ENCODE peak calls at places on chromosome 1, in eight cellular contexts. E is IMR-90, M is adrenal gland, J is heart right ventricle, G is body of pancreas, X is kidney epithelial cell, K is cardiac muscle cell, T is ovary. S is an unnamed sample. For H3K36me3, the result is how much of the 10 kb centered on the place peaks cover.

GRCh38 chr1:153194331-153195050 is 8.7 kb upstream of the LELP1 start:
- DNase-seq in E (no peak), M (no peak), J (no peak), G (no peak), X (no peak), K (no peak), T (no peak), S (no peak)

GRCh38 chr1:244114895-244115294 is 63.8 kb downstream of the ZBTB18 start:
- DNase-seq in E (peak), M (no peak), J (no peak), G (no peak), X (no peak), K (no peak), T (no peak), S (no peak)

GRCh38 chr1:215652371-215652770 is 85.3 kb downstream of the KCTD3 start:
- DNase-seq in E (no peak), M (no peak), J (no peak), G (no peak), X (no peak), K (no peak), T (no peak), S (no peak)

GRCh38 chr1:36172983-36173382 is 17.0 kb downstream of the MAP7D1 start:
- DNase-seq in E (peak), M (no peak), J (no peak), G (no peak), X (peak), K (no peak), T (no peak), S (no peak)

GRCh38 chr1:61746768-61747167 is 4.5 kb downstream of the PATJ start:
- DNase-seq in E (peak), M (no peak), J (no peak), G (no peak), X (peak), K (no peak), T (no peak), S (no peak)

GRCh38 chr1:58899581-58900271 is 115.9 kb upstream of the JUN start:
- DNase-seq in E (no peak), M (no peak), J (no peak), G (no peak), X (no peak), K (no peak), T (no peak), S (no peak)

GRCh38 chr1:200493344-200493743 is 83.5 kb upstream of the ZNF281 start:
- DNase-seq in E (no peak), M (no peak), J (no peak), G (peak), X (peak), K (no peak), T (no peak), S (peak)

GRCh38 chr1:21914880-21915640 is 22.1 kb downstream of the HSPG2 start:
- DNase-seq in E (no peak), M (no peak), J (peak), G (peak), X (no peak), K (no peak), T (no peak), S (no peak)

GRCh38 chr1:231684333-231685244 is 58.0 kb downstream of the DISC1 start:
- DNase-seq in E (peak), M (no peak), J (no peak), G (no peak), X (no peak), K (no peak), T (no peak), S (no peak)

GRCh38 chr1:247647864-247648263 is 31.7 kb downstream of the OR13G1 start:
- DNase-seq in E (no peak), M (no peak), J (no peak), G (peak), X (no peak), K (no peak), T (no peak), S (no peak)

GRCh38 chr1:205670611-205671430 is 9.5 kb downstream of the SLC45A3 start:
- DNase-seq in E (no peak), M (no peak), J (no peak), G (peak), X (no peak), K (peak), T (no peak), S (peak)

GRCh38 chr1:84152649-84153056 is 8.6 kb downstream of the PRKACB start:
- DNase-seq in E (no peak), M (no peak), J (no peak), G (no peak), X (peak), K (no peak), T (no peak), S (no peak)

DNA sequence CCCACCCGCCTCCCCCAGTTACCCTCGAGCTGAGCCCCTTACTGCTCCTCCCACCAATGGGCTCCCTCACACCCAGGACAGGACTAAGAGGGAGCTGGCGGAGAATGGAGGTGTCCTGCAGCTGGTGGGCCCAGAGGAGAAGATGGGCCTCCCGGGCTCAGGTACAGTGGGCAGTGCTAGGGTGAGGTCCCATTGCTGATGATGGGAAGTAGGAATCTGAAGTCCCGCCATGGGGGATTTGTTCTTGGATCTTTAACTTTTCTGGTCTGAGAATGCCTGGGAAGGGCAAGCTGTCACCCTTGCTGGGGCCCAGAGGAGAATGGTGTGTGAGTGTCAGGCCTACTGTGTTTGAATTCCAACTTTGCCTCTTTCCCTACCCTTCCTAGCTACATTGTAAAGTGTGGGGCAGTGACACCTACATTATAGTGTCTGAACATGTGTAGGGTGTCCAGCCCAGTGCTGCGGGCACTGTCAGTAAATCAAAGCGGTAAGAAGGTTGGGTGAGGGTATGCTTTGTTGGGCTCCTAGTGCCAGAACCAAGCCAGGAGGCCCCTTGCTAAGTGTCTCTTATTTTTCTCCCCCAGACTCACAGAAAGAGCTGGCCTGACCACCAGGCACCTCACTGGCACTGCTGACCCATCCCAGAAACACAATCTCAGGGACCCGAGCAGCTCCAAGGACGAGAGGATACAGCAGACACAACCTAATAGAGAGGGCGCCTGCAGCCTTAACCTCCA is 44.7 kb downstream of the YARS1 start:
- DNase-seq in E (no peak), M (no peak), J (no peak), G (no peak), X (no peak), K (no peak), T (no peak), S (no peak)
- H3K36me3 ChIP-seq in E (under half), M (half or more), J (under half), G (under half), X (under half), K (under half), T (under half), S (half or more)

DNA sequence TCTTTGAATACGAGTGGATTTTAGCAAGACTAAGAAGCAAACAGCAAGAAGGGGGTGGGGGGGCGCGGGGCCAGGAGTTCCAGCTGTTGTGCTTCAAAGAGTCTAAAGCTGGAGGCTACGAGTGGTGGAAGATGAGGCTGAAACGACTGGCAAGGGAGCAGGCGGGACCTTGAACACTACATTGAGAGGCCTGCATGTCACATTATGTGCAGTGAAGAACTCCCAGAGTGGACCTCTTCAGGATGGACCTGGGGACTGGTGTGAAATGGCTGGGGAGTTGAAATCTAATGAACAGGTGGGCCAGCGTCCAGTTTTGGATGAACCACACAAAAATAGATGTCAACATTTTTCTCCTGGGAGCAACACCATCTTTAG is 1.1 kb downstream of the GPX7 start:
- DNase-seq in E (no peak), M (no peak), J (no peak), G (no peak), X (no peak), K (no peak), T (peak), S (no peak)
- H3K4me3 ChIP-seq in E (no peak), M (no peak), J (peak), G (no peak), X (no peak), K (no peak), T (no peak), S (no peak)

GRCh38 chr1:47624531-47624930 is 186.7 kb downstream of the FOXD2 start:
- DNase-seq in E (no peak), M (no peak), J (no peak), G (peak), X (no peak), K (no peak), T (no peak), S (peak)
- TF ChIP-seq CTCF in E (no peak), M (no peak), J (no peak), G (peak), X (peak), K (no peak), T (no peak), S (peak)

GRCh38 chr1:179866616-179867015 is 11.0 kb downstream of the TOR1AIP2 start:
- DNase-seq in E (no peak), M (no peak), J (no peak), G (no peak), X (no peak), K (no peak), T (no peak), S (no peak)
- H3K36me3 ChIP-seq in E (under half), M (half or more), J (under half), G (under half), X (under half), K (under half), T (under half), S (half or more)

GRCh38 chr1:156571261-156571958 is 955 bp downstream of the IQGAP3 start:
- DNase-seq in E (peak), M (no peak), J (no peak), G (no peak), X (peak), K (no peak), T (no peak), S (no peak)
- H3K4me3 ChIP-seq in E (peak), M (no peak), J (no peak), G (no peak), X (peak), K (peak), T (no peak), S (peak)

GRCh38 chr1:155983191-155984023 is 5.1 kb upstream of the ARHGEF2 start:
- DNase-seq in E (peak), M (peak), J (peak), G (no peak), X (no peak), K (no peak), T (peak), S (peak)
- TF ChIP-seq CTCF in E (peak), M (no peak), J (no peak), G (no peak), X (no peak), K (peak), T (no peak), S (peak)

S was measured in WERI-Rb-1.